ENCODE peak calls at places on chromosomes 2 and 18, in five cellular contexts. One of them, this sample, is unnamed. For H3K4me1, the result is how much of the 10 kb centered on the place peaks cover.

GRCh38 chr2:162070228-162070918 is 3.6 kb downstream of the DPP4 start:
- DNase-seq in OCI-LY7: no peak
- DNase-seq in SJSA1: no peak
- DNase-seq in colonic mucosa: no peak
- DNase-seq in hepatocyte: no peak
- DNase-seq in this sample: no peak

GRCh38 chr2:109218087-109218791 is 89.2 kb downstream of the SH3RF3 start:
- DNase-seq in OCI-LY7: no peak
- DNase-seq in SJSA1: peak
- DNase-seq in colonic mucosa: no peak
- DNase-seq in hepatocyte: no peak
- DNase-seq in this sample: no peak

GRCh38 chr18:42182728-42183700 is 228.0 kb downstream of the PIK3C3 start:
- DNase-seq in OCI-LY7: no peak
- DNase-seq in SJSA1: peak
- DNase-seq in colonic mucosa: no peak
- DNase-seq in hepatocyte: peak
- DNase-seq in this sample: no peak

GRCh38 chr2:216516730-216517350 is 18.2 kb downstream of the RPL37A start:
- DNase-seq in OCI-LY7: peak
- DNase-seq in SJSA1: peak
- DNase-seq in colonic mucosa: no peak
- DNase-seq in hepatocyte: peak
- DNase-seq in this sample: no peak

GRCh38 chr2:134122610-134123009 is 131.3 kb upstream of the MGAT5 start:
- DNase-seq in OCI-LY7: peak
- DNase-seq in SJSA1: no peak
- DNase-seq in colonic mucosa: no peak
- DNase-seq in hepatocyte: no peak
- DNase-seq in this sample: no peak

GRCh38 chr2:108971661-108972566 is 17.1 kb downstream of the EDAR start:
- DNase-seq in OCI-LY7: no peak
- DNase-seq in SJSA1: no peak
- DNase-seq in colonic mucosa: peak
- DNase-seq in hepatocyte: no peak
- DNase-seq in this sample: peak

GRCh38 chr2:85791704-85792565 is 38.1 kb downstream of the ATOH8 start:
- DNase-seq in OCI-LY7: no peak
- DNase-seq in SJSA1: no peak
- DNase-seq in colonic mucosa: no peak
- DNase-seq in hepatocyte: no peak
- DNase-seq in this sample: no peak

GRCh38 chr18:44835555-44836156 is 155.0 kb downstream of the SETBP1 start:
- DNase-seq in OCI-LY7: no peak
- DNase-seq in SJSA1: no peak
- DNase-seq in colonic mucosa: no peak
- DNase-seq in hepatocyte: no peak
- DNase-seq in this sample: no peak

GRCh38 chr2:96523659-96524481 is 12.7 kb upstream of the ARID5A start:
- DNase-seq in OCI-LY7: no peak
- DNase-seq in SJSA1: no peak
- DNase-seq in colonic mucosa: no peak
- DNase-seq in hepatocyte: no peak
- DNase-seq in this sample: no peak

GRCh38 chr18:25310045-25310444 is 41.9 kb downstream of the ZNF521 start:
- DNase-seq in OCI-LY7: peak
- DNase-seq in SJSA1: peak
- DNase-seq in colonic mucosa: no peak
- DNase-seq in hepatocyte: no peak
- DNase-seq in this sample: no peak

GRCh38 chr2:125224830-125225229 is 1199.7 kb downstream of the CNTNAP5 start:
- DNase-seq in OCI-LY7: no peak
- DNase-seq in SJSA1: no peak
- DNase-seq in colonic mucosa: no peak
- DNase-seq in hepatocyte: no peak
- DNase-seq in this sample: no peak

GRCh38 chr2:223047260-223047761 is 4.7 kb upstream of the KCNE4 start:
- DNase-seq in OCI-LY7: no peak
- DNase-seq in SJSA1: peak
- DNase-seq in colonic mucosa: no peak
- DNase-seq in hepatocyte: peak
- DNase-seq in this sample: no peak

GRCh38 chr18:36947820-36948348 is 119.0 kb downstream of the KIAA1328 start:
- DNase-seq in OCI-LY7: no peak
- DNase-seq in SJSA1: no peak
- DNase-seq in colonic mucosa: no peak
- DNase-seq in hepatocyte: no peak
- DNase-seq in this sample: peak

GRCh38 chr2:171836151-171836910 is 57.7 kb downstream of the SLC25A12 start:
- DNase-seq in OCI-LY7: no peak
- DNase-seq in SJSA1: no peak
- DNase-seq in colonic mucosa: no peak
- DNase-seq in hepatocyte: no peak
- DNase-seq in this sample: no peak

GRCh38 chr2:26179446-26179907 is 6.6 kb downstream of the GAREM2 start:
- DNase-seq in OCI-LY7: no peak
- DNase-seq in SJSA1: no peak
- DNase-seq in colonic mucosa: no peak
- DNase-seq in hepatocyte: no peak
- DNase-seq in this sample: no peak

GRCh38 chr2:103847276-103847675 is 1006.6 kb upstream of the POU3F3 start:
- DNase-seq in OCI-LY7: no peak
- DNase-seq in SJSA1: no peak
- DNase-seq in colonic mucosa: no peak
- DNase-seq in hepatocyte: no peak
- DNase-seq in this sample: no peak

GRCh38 chr2:241680827-241681599 is 5.6 kb downstream of the DTYMK start:
- DNase-seq in OCI-LY7: no peak
- DNase-seq in SJSA1: peak
- DNase-seq in colonic mucosa: no peak
- DNase-seq in hepatocyte: peak
- DNase-seq in this sample: peak

GRCh38 chr2:8644605-8645175 is 37.2 kb upstream of the ID2 start:
- DNase-seq in OCI-LY7: no peak
- DNase-seq in SJSA1: no peak
- DNase-seq in colonic mucosa: peak
- DNase-seq in hepatocyte: no peak
- DNase-seq in this sample: no peak

GRCh38 chr2:165758276-165758675 is 35.8 kb downstream of the GALNT3 start:
- DNase-seq in OCI-LY7: no peak
- DNase-seq in SJSA1: no peak
- DNase-seq in colonic mucosa: no peak
- DNase-seq in hepatocyte: no peak
- DNase-seq in this sample: no peak

GRCh38 chr2:180933332-180933731 is 47.1 kb upstream of the UBE2E3 start:
- DNase-seq in OCI-LY7: no peak
- DNase-seq in SJSA1: no peak
- DNase-seq in colonic mucosa: no peak
- DNase-seq in hepatocyte: no peak
- DNase-seq in this sample: no peak

GRCh38 chr2:198483046-198483445 is 678.7 kb downstream of the PLCL1 start:
- DNase-seq in OCI-LY7: no peak
- DNase-seq in SJSA1: no peak
- DNase-seq in colonic mucosa: no peak
- DNase-seq in hepatocyte: no peak
- DNase-seq in this sample: no peak

GRCh38 chr2:118791511-118791910 is 55.9 kb downstream of the EN1 start:
- DNase-seq in OCI-LY7: no peak
- DNase-seq in SJSA1: no peak
- DNase-seq in colonic mucosa: no peak
- DNase-seq in hepatocyte: no peak
- DNase-seq in this sample: no peak

GRCh38 chr2:134395779-134396178 is 141.9 kb downstream of the MGAT5 start:
- DNase-seq in OCI-LY7: no peak
- DNase-seq in SJSA1: no peak
- DNase-seq in colonic mucosa: no peak
- DNase-seq in hepatocyte: no peak
- DNase-seq in this sample: no peak

DNA sequence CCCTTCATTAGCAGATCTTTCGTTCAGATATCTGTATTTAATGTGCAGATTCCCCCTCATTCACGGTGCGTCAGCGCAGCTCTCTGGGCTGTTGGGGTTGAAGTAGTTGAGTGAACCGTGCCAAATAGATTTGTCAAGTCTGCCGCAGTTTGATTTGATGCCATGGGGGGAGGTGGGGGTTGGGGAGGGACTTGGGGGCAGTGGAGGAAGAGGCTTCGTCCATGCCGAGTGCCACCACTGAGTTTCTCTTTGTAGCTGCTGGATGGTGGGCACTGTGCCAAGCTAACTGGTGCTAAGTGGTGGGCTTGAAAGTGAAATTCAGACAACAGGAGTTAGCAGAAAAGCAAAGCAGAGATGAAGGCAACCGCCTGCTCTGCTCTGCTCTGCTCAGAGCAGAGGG is 47.9 kb downstream of the NRP2 start:
- DNase-seq in OCI-LY7: no peak
- DNase-seq in SJSA1: no peak
- DNase-seq in colonic mucosa: no peak
- DNase-seq in hepatocyte: no peak
- DNase-seq in this sample: no peak
- H3K4me1 ChIP-seq in OCI-LY7: under half
- H3K4me1 ChIP-seq in SJSA1: under half
- H3K4me1 ChIP-seq in colonic mucosa: under half
- H3K4me1 ChIP-seq in hepatocyte: under half
- H3K4me1 ChIP-seq in this sample: under half

GRCh38 chr2:127636248-127637235 is 9.4 kb upstream of the GPR17 start:
- DNase-seq in OCI-LY7: no peak
- DNase-seq in SJSA1: no peak
- DNase-seq in colonic mucosa: peak
- DNase-seq in hepatocyte: peak
- DNase-seq in this sample: no peak
- H3K4me1 ChIP-seq in OCI-LY7: under half
- H3K4me1 ChIP-seq in SJSA1: under half
- H3K4me1 ChIP-seq in colonic mucosa: under half
- H3K4me1 ChIP-seq in hepatocyte: under half
- H3K4me1 ChIP-seq in this sample: under half

GRCh38 chr18:23738151-23738550 is 48.9 kb downstream of the LAMA3 start:
- DNase-seq in OCI-LY7: no peak
- DNase-seq in SJSA1: no peak
- DNase-seq in colonic mucosa: no peak
- DNase-seq in hepatocyte: no peak
- DNase-seq in this sample: no peak
- H3K4me1 ChIP-seq in OCI-LY7: under half
- H3K4me1 ChIP-seq in SJSA1: under half
- H3K4me1 ChIP-seq in colonic mucosa: under half
- H3K4me1 ChIP-seq in hepatocyte: under half
- H3K4me1 ChIP-seq in this sample: under half

GRCh38 chr2:64915510-64915900 is 73.7 kb upstream of the SLC1A4 start:
- DNase-seq in OCI-LY7: peak
- DNase-seq in SJSA1: no peak
- DNase-seq in colonic mucosa: no peak
- DNase-seq in hepatocyte: no peak
- DNase-seq in this sample: no peak

GRCh38 chr2:64914735-64915509 is 74.3 kb upstream of the SLC1A4 start:
- DNase-seq in OCI-LY7: peak
- DNase-seq in SJSA1: no peak
- DNase-seq in colonic mucosa: no peak
- DNase-seq in hepatocyte: peak
- DNase-seq in this sample: no peak

GRCh38 chr2:64914247-64914646 is 75.0 kb upstream of the SLC1A4 start:
- DNase-seq in OCI-LY7: peak
- DNase-seq in SJSA1: no peak
- DNase-seq in colonic mucosa: no peak
- DNase-seq in hepatocyte: no peak
- DNase-seq in this sample: no peak

GRCh38 chr2:64910972-64911433 is 78.2 kb upstream of the SLC1A4 start:
- DNase-seq in OCI-LY7: no peak
- DNase-seq in SJSA1: no peak
- DNase-seq in colonic mucosa: no peak
- DNase-seq in hepatocyte: no peak
- DNase-seq in this sample: no peak

GRCh38 chr2:64913357-64913869 is 75.8 kb upstream of the SLC1A4 start:
- DNase-seq in OCI-LY7: peak
- DNase-seq in SJSA1: no peak
- DNase-seq in colonic mucosa: peak
- DNase-seq in hepatocyte: peak
- DNase-seq in this sample: peak
- H3K4me1 ChIP-seq in OCI-LY7: half or more
- H3K4me1 ChIP-seq in SJSA1: under half
- H3K4me1 ChIP-seq in colonic mucosa: under half
- H3K4me1 ChIP-seq in hepatocyte: under half
- H3K4me1 ChIP-seq in this sample: under half

DNA sequence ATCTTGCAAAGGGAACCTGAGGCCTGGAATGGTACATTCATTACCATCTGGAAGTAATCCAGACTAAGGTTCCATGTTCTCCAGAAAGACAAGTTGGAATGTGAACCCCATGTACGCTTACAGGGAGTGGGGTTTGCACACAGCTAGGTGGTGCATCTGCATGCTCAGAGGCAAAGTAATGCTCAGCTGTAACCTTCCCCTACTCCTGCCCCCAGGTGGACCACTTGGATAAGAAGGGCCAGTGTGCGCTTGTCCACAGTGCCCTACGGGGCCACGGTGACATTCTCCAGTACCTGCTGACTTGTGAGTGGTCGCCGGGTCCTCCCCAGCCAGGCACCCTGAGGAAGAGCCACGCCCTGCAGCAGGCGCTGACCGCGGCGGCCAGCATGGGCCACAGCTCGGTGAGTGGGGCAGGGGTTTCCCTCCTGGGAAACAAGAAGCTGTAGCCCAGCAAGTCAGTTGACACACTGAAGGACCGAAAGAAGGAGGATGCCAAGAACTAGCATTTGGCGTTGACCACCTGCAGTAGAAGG is 90.0 kb downstream of the WDSUB1 start:
- DNase-seq in OCI-LY7: no peak
- DNase-seq in SJSA1: no peak
- DNase-seq in colonic mucosa: no peak
- DNase-seq in hepatocyte: no peak
- DNase-seq in this sample: no peak
- H3K4me1 ChIP-seq in OCI-LY7: under half
- H3K4me1 ChIP-seq in SJSA1: under half
- H3K4me1 ChIP-seq in colonic mucosa: under half
- H3K4me1 ChIP-seq in hepatocyte: under half
- H3K4me1 ChIP-seq in this sample: under half